ENCODE peak calls at places on chromosomes 13 and 19, in four cellular contexts. U is BJ, D is AG09319, B is HepG2. N is an unnamed sample.

GRCh38 chr19:23093832-23094231 is 23.0 kb upstream of the ZNF730 start:
- DNase-seq in B (no peak), D (no peak), U (no peak), N (no peak)

GRCh38 chr13:69793803-69794453 is 313.7 kb upstream of the ATXN8OS start:
- DNase-seq in B (no peak), D (no peak), U (no peak), N (no peak)

GRCh38 chr19:45074744-45075143 is 1.5 kb downstream of the ZNF296 start:
- DNase-seq in D (no peak), U (no peak), B (no peak), N (no peak)

GRCh38 chr13:75512253-75512652 is 25.4 kb downstream of the COMMD6 start:
- DNase-seq in D (no peak), B (no peak), U (no peak), N (no peak)

GRCh38 chr13:32669030-32669646 is 82.9 kb downstream of the PDS5B start:
- DNase-seq in D (peak; percentile 20), B (peak; percentile 53), U (no peak), N (no peak)

GRCh38 chr13:50512602-50513527 is 330.6 kb downstream of the DLEU7 start:
- DNase-seq in D (no peak), U (no peak), B (peak; percentile 47), N (peak; percentile 81)

GRCh38 chr13:37216340-37216739 is 110.9 kb upstream of the CSNK1A1L start:
- DNase-seq in D (no peak), U (no peak), B (no peak), N (no peak)

GRCh38 chr13:79988573-79988972 is 352.4 kb downstream of the SPRY2 start:
- DNase-seq in U (peak; percentile 84), D (no peak), B (no peak), N (no peak)

GRCh38 chr19:48490980-48491792 is 20.4 kb downstream of the LMTK3 start:
- DNase-seq in B (no peak), D (no peak), U (no peak), N (peak; percentile 79)

GRCh38 chr13:77698211-77699058 is 948 bp downstream of the SLAIN1 start:
- DNase-seq in U (no peak), B (no peak), D (no peak), N (peak; percentile 78)

GRCh38 chr13:50168803-50169202 is 153.6 kb downstream of the KCNRG start:
- DNase-seq in D (no peak), B (no peak), U (no peak), N (no peak)

GRCh38 chr19:3314962-3315675 is 51.3 kb upstream of the NFIC start:
- DNase-seq in D (no peak), U (no peak), B (no peak), N (no peak)

GRCh38 chr13:43132228-43132627 is 108.8 kb downstream of the DNAJC15 start:
- DNase-seq in U (no peak), B (peak; percentile 52), D (no peak), N (no peak)

GRCh38 chr13:59038824-59039223 is 1124.9 kb downstream of the DIAPH3 start:
- DNase-seq in B (no peak), D (no peak), U (no peak), N (no peak)

GRCh38 chr19:48135411-48135810 is 24.8 kb upstream of the PLA2G4C start:
- DNase-seq in D (no peak), B (no peak), U (no peak), N (no peak)

GRCh38 chr19:28883241-28883693 is 329.7 kb downstream of the UQCRFS1 start:
- DNase-seq in D (no peak), B (no peak), U (no peak), N (no peak)

GRCh38 chr19:10766681-10767201 is 48.9 kb downstream of the DNM2 start:
- DNase-seq in D (no peak), U (no peak), B (no peak), N (no peak)

GRCh38 chr19:17721821-17722220 is 2.5 kb downstream of the MAP1S start:
- DNase-seq in B (no peak), D (no peak), U (no peak), N (peak; percentile 88)

GRCh38 chr13:107993239-107993948 is 221.9 kb downstream of the LIG4 start:
- DNase-seq in D (no peak), B (no peak), U (no peak), N (no peak)

GRCh38 chr13:114328034-114328433 is 13.7 kb downstream of the CHAMP1 start:
- DNase-seq in D (no peak), U (no peak), B (no peak), N (no peak)

GRCh38 chr19:33424181-33424580 is 50.7 kb downstream of the CEBPG start:
- DNase-seq in B (no peak), U (no peak), D (no peak), N (no peak)

GRCh38 chr13:28531195-28531955 is 36.4 kb upstream of the FLT1 start:
- DNase-seq in U (no peak), D (no peak), B (no peak), N (peak; percentile 70)

GRCh38 chr13:60611523-60611922 is 214.5 kb downstream of the TDRD3 start:
- DNase-seq in D (no peak), U (no peak), B (no peak), N (no peak)

GRCh38 chr13:60617863-60618733 is 221.1 kb downstream of the TDRD3 start:
- DNase-seq in B (peak; percentile 32), U (no peak), D (peak; percentile 4), N (no peak)

GRCh38 chr13:60612593-60612992 is 215.6 kb downstream of the TDRD3 start:
- DNase-seq in U (no peak), D (no peak), B (no peak), N (no peak)

DNA sequence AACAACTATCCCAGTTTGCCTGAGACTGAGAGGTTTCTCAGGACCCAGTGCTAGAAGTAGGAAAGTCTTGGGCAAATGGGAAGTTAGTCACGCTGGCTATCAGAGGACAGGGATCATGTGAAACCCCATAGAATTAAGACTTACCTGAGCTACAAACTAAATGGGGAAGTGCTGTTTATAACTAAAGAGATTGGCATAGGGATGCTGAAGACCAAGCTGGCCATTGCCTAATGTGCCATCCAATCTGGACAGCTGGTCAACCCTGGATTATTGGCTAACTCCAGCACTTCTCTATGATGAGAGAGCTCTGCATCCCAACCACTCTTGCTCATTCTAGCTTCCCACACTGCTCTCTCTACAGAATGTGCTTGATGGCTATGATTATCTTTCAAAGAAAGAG is 216.1 kb downstream of the TDRD3 start:
- DNase-seq in D (no peak), U (no peak), B (no peak), N (no peak)
- TF ChIP-seq CTCF in D (no peak), U (no peak), B (no peak), N (no peak)

DNA sequence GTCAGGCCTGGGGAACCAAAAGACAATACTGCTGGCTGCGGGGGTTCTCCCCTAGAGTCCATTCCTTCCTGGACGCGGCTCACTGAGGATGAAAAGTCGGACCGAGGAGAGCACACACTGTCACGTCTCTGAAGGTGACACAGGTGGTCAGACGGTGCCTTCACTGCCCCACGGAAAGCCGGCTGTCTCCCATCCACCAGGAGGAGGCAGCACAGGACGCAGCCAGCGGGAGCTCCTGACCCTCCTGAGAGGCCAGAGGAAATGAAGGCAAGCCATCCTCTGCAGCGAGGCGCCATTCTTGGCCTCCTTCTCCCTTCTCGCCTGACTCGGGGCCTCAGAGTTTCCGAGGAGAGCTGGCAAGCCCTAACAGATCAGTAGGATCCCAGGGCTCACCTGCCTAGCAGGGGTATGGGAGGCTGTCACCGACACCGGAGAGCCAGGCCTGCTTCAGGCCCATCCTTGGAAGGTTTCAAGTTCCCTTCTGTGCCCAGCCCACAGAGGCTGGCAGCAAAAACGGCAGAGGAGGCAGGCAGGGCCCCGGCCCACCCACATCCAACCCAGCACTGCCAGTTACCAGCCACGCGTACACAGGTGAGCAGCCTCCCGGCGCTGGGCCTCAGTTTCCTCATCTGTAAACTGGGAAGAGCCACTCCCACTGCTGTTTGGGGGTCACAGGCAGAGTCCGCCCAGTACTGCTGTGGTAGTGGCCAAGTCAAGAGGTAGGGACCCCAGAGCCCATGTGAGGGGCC is 4.5 kb downstream of the REXO1 start:
- DNase-seq in U (no peak), D (no peak), B (no peak), N (no peak)
- TF ChIP-seq CTCF in U (no peak), D (no peak), B (peak; percentile 32), N (peak; percentile 16)

GRCh38 chr13:62125451-62125850 is 709.8 kb upstream of the PCDH20 start:
- DNase-seq in D (no peak), U (no peak), B (no peak), N (no peak)

GRCh38 chr13:62123409-62123808 is 707.8 kb upstream of the PCDH20 start:
- DNase-seq in D (no peak), B (no peak), U (no peak), N (no peak)

GRCh38 chr13:62122434-62122833 is 706.8 kb upstream of the PCDH20 start:
- DNase-seq in D (no peak), B (no peak), U (no peak), N (no peak)

DNA sequence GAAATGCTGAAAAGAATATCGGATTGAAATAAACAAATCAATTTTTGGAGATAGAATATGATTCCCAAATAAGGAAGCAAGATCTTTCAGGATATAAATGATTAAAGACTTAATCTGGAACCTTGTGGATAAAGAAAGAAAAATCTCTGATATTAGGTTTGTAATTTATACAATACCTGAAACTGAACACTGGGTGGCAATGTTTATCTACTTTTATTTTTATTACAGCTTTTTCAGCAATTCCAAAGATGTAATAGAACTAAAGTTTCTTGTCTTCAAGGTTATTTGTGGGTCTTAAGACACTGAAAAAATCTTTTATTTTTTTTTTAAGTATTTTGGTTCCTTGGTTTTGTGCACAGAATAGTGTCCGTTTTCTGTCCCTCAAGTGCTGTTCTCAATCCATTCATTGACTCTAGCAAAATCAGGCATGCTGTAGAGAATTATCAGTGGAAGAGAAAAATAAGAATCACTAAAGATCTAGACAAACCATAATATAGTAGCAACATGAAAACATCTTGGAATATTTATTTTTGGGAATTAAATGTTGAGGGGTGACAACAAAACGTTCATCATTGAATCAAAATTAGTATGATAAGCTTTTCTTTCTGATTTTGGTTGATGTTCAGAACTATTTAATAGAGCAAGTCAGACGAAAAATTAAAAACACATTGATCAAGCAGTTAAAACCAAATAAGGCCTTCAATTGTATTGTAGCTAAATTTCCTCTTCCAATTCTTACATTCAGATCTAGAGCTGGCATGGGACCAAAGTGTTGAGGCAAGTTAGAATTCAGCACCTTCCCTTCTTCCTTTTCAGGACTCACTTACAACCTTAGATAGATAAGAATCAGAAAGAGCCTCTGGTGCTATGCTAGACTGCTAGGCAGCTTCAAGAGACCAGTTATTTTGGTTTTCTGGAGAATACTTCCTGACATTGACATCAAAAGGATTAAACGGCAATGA is 704.4 kb upstream of the PCDH20 start:
- DNase-seq in B (no peak), U (no peak), D (no peak), N (no peak)
- TF ChIP-seq CTCF in B (peak; percentile 24), U (peak; percentile 13), D (peak; percentile 19), N (peak; percentile 41)

DNA sequence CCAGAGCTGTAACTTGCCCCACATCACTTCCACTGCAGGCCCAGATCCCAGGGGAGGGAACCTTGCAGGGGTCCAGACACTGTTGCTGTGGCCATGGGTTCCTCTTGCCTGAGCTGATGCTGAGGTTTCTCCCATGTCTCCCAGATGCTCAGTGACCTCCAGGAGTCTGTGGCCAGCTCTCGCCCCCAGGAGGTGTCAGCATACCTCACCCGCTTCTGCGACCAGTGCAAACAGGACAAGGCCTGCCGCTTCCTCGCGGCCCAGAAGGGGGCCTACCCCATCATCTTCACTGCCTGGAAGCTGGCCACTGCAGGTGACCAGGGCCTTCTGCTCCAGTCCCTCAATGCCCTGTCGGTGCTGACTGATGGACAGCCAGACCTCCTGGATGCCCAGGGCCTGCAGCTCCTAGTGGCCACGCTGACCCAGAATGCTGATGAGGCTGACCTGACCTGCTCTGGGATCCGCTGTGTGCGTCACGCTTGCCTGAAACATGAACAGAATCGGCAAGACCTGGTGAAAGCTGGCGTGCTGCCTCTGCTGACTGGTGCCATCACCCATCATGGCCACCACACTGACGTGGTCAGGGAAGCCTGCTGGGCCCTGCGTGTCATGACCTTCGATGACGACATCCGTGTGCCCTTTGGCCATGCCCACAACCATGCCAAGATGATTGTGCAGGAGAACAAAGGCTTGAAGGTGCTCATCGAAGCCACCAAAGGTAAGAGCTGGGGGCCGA is 12.1 kb upstream of the SLC25A42 start:
- DNase-seq in D (no peak), B (no peak), U (no peak), N (no peak)
- TF ChIP-seq CTCF in D (no peak), B (peak; percentile 18), U (no peak), N (no peak)

GRCh38 chr13:91739751-91740150 is 341.3 kb downstream of the GPC5 start:
- DNase-seq in B (no peak), D (no peak), U (no peak), N (no peak)
- TF ChIP-seq CTCF in B (peak; percentile 20), D (no peak), U (no peak), N (no peak)